ENCODE peak calls at places on chromosomes 5 and 9, in seven cellular contexts. O is neural crest cell, B is astrocyte of the spinal cord, T is endothelial cell, M is cardiac muscle cell, C is IMR-90, Y is Caco-2. R is an unnamed sample.

GRCh38 chr5:80184235-80185023 is 71.4 kb downstream of the SERINC5 start:
- DNase-seq in O (no peak), Y (peak), B (no peak), M (no peak), T (no peak), C (no peak), R (no peak)

GRCh38 chr9:120701248-120701647 is 13.0 kb downstream of the MEGF9 start:
- DNase-seq in B (no peak), T (no peak), C (no peak), Y (no peak), M (peak), O (no peak), R (no peak)

GRCh38 chr5:175685701-175686350 is 28.0 kb downstream of the HRH2 start:
- DNase-seq in M (no peak), T (no peak), Y (no peak), B (no peak), C (no peak), O (no peak), R (peak)

GRCh38 chr5:167944121-167944858 is 347.2 kb upstream of the WWC1 start:
- DNase-seq in O (no peak), C (no peak), B (no peak), T (no peak), Y (no peak), M (no peak), R (no peak)

GRCh38 chr9:93209097-93209496 is 25.2 kb downstream of the WNK2 start:
- DNase-seq in T (no peak), C (no peak), B (no peak), M (no peak), O (no peak), Y (no peak), R (peak)

GRCh38 chr9:105969672-105970071 is 275.3 kb downstream of the TMEM38B start:
- DNase-seq in M (peak), Y (no peak), O (no peak), T (no peak), C (no peak), B (no peak), R (no peak)

GRCh38 chr5:67401166-67401565 is 204.6 kb upstream of the CD180 start:
- DNase-seq in M (no peak), Y (no peak), O (no peak), T (no peak), B (no peak), C (no peak), R (no peak)

GRCh38 chr9:38662763-38663593 is 42.6 kb upstream of the ANKRD18A start:
- DNase-seq in C (no peak), B (peak), T (no peak), O (no peak), Y (no peak), M (peak), R (no peak)

GRCh38 chr5:92364986-92365550 is 982.0 kb upstream of the ARRDC3 start:
- DNase-seq in Y (no peak), C (peak), T (no peak), M (peak), B (peak), O (no peak), R (no peak)

GRCh38 chr5:52799358-52799982 is 11.8 kb downstream of the ITGA1 start:
- DNase-seq in T (peak), Y (peak), C (peak), O (no peak), B (peak), M (peak), R (peak)

GRCh38 chr9:106862115-106862945 is 636 bp upstream of the ZNF462 start:
- DNase-seq in O (peak), M (peak), B (peak), T (peak), C (peak), Y (peak), R (no peak)

GRCh38 chr9:89419978-89420394 is 77.9 kb downstream of the SEMA4D start:
- DNase-seq in B (no peak), M (no peak), Y (no peak), T (no peak), C (no peak), O (no peak), R (no peak)

GRCh38 chr5:115170128-115170923 is 618 bp upstream of the TRIM36 start:
- DNase-seq in C (peak), T (peak), M (no peak), B (no peak), Y (peak), O (peak), R (no peak)

GRCh38 chr5:949275-949543 is 56.5 kb downstream of the TRIP13 start:
- DNase-seq in T (no peak), O (no peak), C (no peak), Y (no peak), B (no peak), M (no peak), R (no peak)

GRCh38 chr5:41707853-41708603 is 162.2 kb downstream of the OXCT1 start:
- DNase-seq in T (peak), O (no peak), B (peak), C (peak), Y (peak), M (peak), R (no peak)

GRCh38 chr5:170307575-170308465 is 10.2 kb upstream of the LCP2 start:
- DNase-seq in C (peak), T (no peak), B (peak), Y (peak), M (peak), O (no peak), R (no peak)

GRCh38 chr5:169099801-169100734 is 200.9 kb downstream of the SLIT3 start:
- DNase-seq in B (no peak), C (no peak), Y (no peak), T (no peak), O (no peak), M (peak), R (no peak)

GRCh38 chr9:5499889-5500398 is 10.4 kb upstream of the PDCD1LG2 start:
- DNase-seq in T (peak), C (peak), Y (no peak), O (no peak), B (peak), M (peak), R (no peak)

GRCh38 chr9:96464426-96464825 is 14.5 kb downstream of the HABP4 start:
- DNase-seq in C (no peak), O (no peak), M (no peak), B (no peak), T (no peak), Y (no peak), R (no peak)

GRCh38 chr5:76403963-76404693 is 1.0 kb downstream of the IQGAP2 start:
- DNase-seq in O (no peak), B (no peak), T (peak), Y (peak), M (no peak), C (no peak), R (no peak)

GRCh38 chr9:116000748-116001329 is 152.8 kb upstream of the PAPPA start:
- DNase-seq in O (peak), C (no peak), B (no peak), T (peak), Y (peak), M (no peak), R (no peak)

GRCh38 chr9:124182741-124183140 is 75.0 kb upstream of the NEK6 start:
- DNase-seq in Y (no peak), B (no peak), O (no peak), M (no peak), T (no peak), C (no peak), R (no peak)

GRCh38 chr9:95494022-95494415 is 22.8 kb downstream of the PTCH1 start:
- DNase-seq in T (no peak), C (no peak), O (no peak), B (no peak), M (no peak), Y (peak), R (no peak)

GRCh38 chr9:114718801-114719221 is 36.8 kb upstream of the TEX48 start:
- DNase-seq in M (no peak), B (no peak), Y (no peak), O (no peak), T (no peak), C (no peak), R (no peak)

GRCh38 chr5:10564838-10565784 is 1.2 kb downstream of the ANKRD33B start:
- DNase-seq in B (no peak), Y (peak), C (no peak), M (no peak), O (no peak), T (peak), R (no peak)

GRCh38 chr5:52339285-52339684 is 448.4 kb upstream of the ITGA1 start:
- DNase-seq in T (no peak), O (no peak), C (no peak), Y (no peak), M (no peak), B (no peak), R (no peak)

GRCh38 chr5:400282-401215 is 42.4 kb upstream of the EXOC3 start:
- DNase-seq in Y (no peak), C (peak), T (no peak), B (peak), M (no peak), O (no peak), R (peak)

GRCh38 chr9:90423661-90424193 is 218.9 kb downstream of the DIRAS2 start:
- DNase-seq in Y (peak), T (no peak), B (peak), C (no peak), O (no peak), M (no peak), R (no peak)

GRCh38 chr5:153404747-153405146 is 85.7 kb upstream of the GRIA1 start:
- DNase-seq in B (no peak), O (no peak), T (no peak), M (no peak), Y (no peak), C (no peak), R (no peak)

GRCh38 chr5:153400931-153401330 is 89.5 kb upstream of the GRIA1 start:
- DNase-seq in C (no peak), B (no peak), M (no peak), O (no peak), T (no peak), Y (no peak), R (no peak)

GRCh38 chr5:153403470-153403869 is 87.0 kb upstream of the GRIA1 start:
- DNase-seq in T (no peak), M (no peak), B (no peak), Y (no peak), C (no peak), O (no peak), R (no peak)

DNA sequence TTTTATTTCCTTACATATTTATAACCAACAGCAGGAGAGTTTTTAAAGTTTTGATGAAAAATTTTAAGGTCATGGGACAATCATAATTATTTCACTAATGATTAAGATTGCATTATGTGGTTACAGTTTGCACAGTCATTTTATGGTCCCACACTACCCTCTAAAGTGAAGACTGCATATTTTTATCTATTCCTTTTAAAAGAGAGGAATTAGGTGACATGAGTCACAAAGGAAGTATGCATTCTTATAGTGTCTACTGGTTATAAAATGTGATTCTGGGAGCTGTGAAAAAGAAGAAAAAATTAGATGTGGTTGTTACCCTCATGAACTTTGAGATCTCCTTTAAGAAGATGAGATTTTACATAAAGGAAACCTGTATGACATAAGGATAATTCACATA is 87.9 kb upstream of the GRIA1 start:
- DNase-seq in M (no peak), O (no peak), B (peak), Y (no peak), T (no peak), C (no peak), R (no peak)
- TF ChIP-seq CTCF in M (no peak), O (no peak), B (no peak), Y (no peak), T (no peak), C (no peak), R (peak)

GRCh38 chr5:141369994-141370848 is at the start of gene PCDHGB3:
- DNase-seq in B (peak), M (peak), T (no peak), O (no peak), C (peak), Y (peak), R (no peak)
- TF ChIP-seq CTCF in B (peak), M (peak), T (no peak), O (no peak), C (peak), Y (no peak), R (no peak)

GRCh38 chr9:83708515-83709158 is 879 bp upstream of the UBQLN1 start:
- DNase-seq in B (no peak), M (peak), T (peak), Y (peak), C (peak), O (peak), R (no peak)
- TF ChIP-seq CTCF in B (no peak), M (no peak), T (no peak), Y (peak), C (no peak), O (peak), R (peak)

DNA sequence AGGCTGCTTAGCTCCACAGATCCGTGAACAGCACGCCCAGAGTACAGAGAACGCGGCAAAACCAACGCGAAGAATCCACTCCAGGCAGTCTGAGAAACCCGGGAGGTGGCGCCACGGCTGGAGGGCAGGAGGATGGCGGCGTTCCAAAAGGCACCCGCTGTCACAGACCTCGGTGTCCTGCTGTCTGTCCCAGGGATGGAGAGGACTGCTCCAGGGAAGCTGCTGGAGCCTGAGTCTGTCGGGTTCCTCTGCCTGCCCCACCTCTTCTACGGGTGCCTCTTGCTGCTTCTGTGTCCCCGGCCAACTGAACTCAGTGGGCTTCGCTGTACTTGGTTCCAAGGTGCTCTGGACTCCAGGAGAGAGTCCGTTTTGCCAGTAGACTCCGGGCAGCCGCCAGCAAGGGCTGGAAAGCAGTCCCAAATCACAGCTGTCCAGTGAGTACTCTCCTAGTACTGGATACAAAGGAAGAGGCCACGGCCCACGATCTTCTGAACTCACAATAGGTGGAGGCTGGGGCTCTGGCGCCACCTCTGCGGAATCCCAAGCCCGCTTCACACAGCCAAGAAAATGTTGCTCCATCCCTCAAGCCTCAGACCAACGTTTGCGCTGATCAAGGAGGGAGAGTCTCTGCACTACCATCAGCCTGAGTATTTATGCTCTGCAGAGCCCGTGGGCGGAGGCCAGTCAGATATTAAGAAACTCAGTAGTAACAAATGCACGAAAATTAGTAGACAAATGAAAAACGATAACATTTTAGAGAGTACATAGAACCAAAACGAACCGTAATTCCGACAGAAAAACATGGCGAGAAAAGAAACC is 442 bp downstream of the ANXA2R start:
- DNase-seq in B (peak), O (peak), Y (peak), M (peak), C (peak), T (peak), R (no peak)
- TF ChIP-seq CTCF in B (peak), O (peak), Y (peak), M (no peak), C (peak), T (no peak), R (peak)

GRCh38 chr9:37191403-37192089 is 71.2 kb downstream of the ZCCHC7 start:
- DNase-seq in O (no peak), Y (no peak), B (no peak), C (no peak), T (no peak), M (no peak), R (no peak)
- TF ChIP-seq CTCF in O (no peak), Y (no peak), B (no peak), C (no peak), T (no peak), M (no peak), R (no peak)

DNA sequence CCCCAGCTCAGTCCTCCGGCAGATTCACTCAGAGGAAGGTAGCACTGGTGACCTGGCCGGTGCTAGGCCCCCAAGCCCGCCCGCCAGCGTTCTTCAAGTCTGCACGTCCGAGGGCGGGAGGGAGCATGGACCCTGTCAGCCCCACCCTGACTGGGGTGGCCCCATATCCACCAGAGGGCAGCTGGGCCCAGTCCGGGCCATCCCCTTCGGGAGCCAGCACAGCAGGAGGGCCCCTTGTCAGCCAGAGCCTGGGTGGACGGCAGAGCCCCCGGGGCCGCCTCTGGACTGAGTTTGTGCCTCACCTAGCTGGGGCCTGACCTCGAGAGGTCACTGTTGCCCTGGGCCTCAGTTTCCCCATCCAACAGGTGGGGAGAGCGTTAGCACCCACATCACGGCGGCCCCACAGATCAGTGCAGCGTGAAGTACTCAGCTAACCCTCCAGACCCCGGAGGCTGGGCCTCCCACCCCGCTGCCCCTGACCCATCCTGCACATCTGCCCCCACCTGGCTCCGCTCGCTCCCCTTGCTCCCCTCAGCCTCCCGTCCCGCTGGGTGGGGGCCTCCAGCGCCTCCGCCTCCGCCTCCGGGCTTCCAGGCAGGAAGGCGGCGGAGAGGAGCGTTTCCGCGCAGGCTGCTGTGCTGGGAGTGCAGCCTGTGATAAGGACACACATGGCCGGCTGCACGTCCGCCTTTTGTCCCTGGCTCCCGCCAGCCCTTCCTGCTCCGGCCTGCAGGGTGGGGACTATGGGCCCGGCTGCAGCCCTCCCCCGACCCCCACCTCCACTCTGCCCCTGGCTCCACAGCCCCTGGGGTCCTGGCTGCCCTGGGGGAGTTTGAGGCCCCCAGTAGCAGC is 16.6 kb upstream of the EGFL7 start:
- DNase-seq in O (no peak), C (no peak), M (peak), Y (no peak), B (no peak), T (peak), R (no peak)
- TF ChIP-seq CTCF in O (no peak), C (no peak), M (no peak), Y (no peak), B (no peak), T (no peak), R (no peak)

GRCh38 chr5:136058972-136059354 is 30.2 kb downstream of the TGFBI start:
- DNase-seq in C (no peak), T (no peak), O (no peak), Y (no peak), B (no peak), M (no peak), R (no peak)

GRCh38 chr5:136056336-136056735 is 27.5 kb downstream of the TGFBI start:
- DNase-seq in O (no peak), T (no peak), B (no peak), M (no peak), Y (no peak), C (no peak), R (no peak)

GRCh38 chr5:136056771-136057335 is 28.1 kb downstream of the TGFBI start:
- DNase-seq in O (no peak), B (no peak), T (no peak), Y (no peak), M (no peak), C (no peak), R (no peak)

GRCh38 chr5:136057401-136057951 is 28.7 kb downstream of the TGFBI start:
- DNase-seq in M (peak), O (no peak), Y (no peak), T (no peak), C (peak), B (peak), R (no peak)

DNA sequence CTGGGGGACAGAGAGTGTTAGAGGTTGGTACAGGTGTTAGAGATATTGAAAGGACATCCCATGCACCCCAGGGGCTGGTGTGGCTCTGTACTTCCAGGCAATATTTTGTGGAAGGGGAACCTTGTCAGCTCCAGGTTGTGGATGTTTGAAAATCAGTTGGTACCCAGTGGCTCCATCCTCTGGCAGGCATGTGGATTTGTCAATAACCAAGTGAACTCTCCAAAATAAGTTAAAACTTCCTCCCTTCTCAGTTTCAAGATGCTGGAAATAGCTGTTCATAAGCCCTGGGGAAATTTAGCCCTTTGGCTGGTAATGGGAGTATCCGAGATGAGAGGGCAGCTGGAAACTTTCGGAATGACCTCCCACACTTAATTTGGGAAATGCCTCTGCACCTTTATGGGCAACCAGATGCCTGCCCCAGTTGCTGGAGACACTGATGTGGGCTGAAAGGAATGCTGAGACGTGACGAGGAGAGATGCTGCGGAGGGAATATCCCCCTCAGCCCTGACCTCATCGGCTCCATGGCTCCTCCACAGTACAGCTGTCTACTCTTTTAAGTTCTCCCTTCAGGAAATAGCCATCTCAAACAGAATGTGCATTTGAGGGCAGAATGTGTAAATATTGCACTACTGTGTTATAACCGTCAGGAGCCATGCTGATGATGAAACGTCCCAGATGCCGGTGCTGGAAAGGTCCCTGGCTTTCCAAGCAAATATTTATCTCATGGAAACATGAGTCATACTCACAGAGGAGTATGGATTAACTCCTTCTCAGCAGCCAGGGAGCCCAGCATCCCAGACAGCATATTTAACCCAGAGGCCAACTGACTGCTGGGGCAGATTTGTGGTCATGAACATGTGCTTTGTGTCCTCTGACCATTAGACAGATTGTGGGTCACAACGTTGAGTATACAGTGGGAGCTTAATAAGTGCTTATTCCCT is 29.5 kb downstream of the TGFBI start:
- DNase-seq in C (peak), B (peak), M (peak), T (peak), Y (peak), O (no peak), R (no peak)
- TF ChIP-seq CTCF in C (peak), B (peak), M (peak), T (peak), Y (peak), O (peak), R (peak)

GRCh38 chr5:132260051-132260450 is 2.6 kb downstream of the PDLIM4 start:
- DNase-seq in O (no peak), C (peak), B (peak), T (no peak), M (no peak), Y (no peak), R (peak)

GRCh38 chr5:132257131-132258101 is at the start of gene PDLIM4:
- DNase-seq in T (peak), C (no peak), O (peak), B (peak), Y (no peak), M (peak), R (peak)

GRCh38 chr5:132260714-132261615 is 3.5 kb downstream of the PDLIM4 start:
- DNase-seq in B (peak), T (peak), Y (no peak), O (no peak), M (peak), C (peak), R (peak)

GRCh38 chr5:132258102-132259060 is 885 bp downstream of the PDLIM4 start:
- DNase-seq in B (peak), O (no peak), C (peak), Y (no peak), M (peak), T (no peak), R (peak)

GRCh38 chr5:132259061-132259851 is 1.8 kb downstream of the PDLIM4 start:
- DNase-seq in B (peak), M (peak), O (peak), Y (no peak), C (peak), T (no peak), R (peak)
- TF ChIP-seq CTCF in B (no peak), M (no peak), O (no peak), Y (no peak), C (no peak), T (no peak), R (no peak)

R was measured in chondrocyte.